ENCODE peak calls at places on chromosomes 16 and 17, in seven cellular contexts. One of them, this sample, is unnamed.

GRCh38 chr17:80822700-80823410 is 168.8 kb upstream of the CHMP6 start:
- DNase-seq in upper lobe of right lung: peak; percentile 42
- DNase-seq in IMR-90: no peak
- DNase-seq in Peyer's patch: no peak
- DNase-seq in colonic mucosa: no peak
- DNase-seq in HCT116: no peak
- DNase-seq in tibial artery: peak; percentile 54
- DNase-seq in this sample: no peak

GRCh38 chr16:88342491-88342890 is 40.3 kb upstream of the ZNF469 start:
- DNase-seq in upper lobe of right lung: no peak
- DNase-seq in IMR-90: no peak
- DNase-seq in Peyer's patch: no peak
- DNase-seq in colonic mucosa: no peak
- DNase-seq in HCT116: no peak
- DNase-seq in tibial artery: no peak
- DNase-seq in this sample: no peak

GRCh38 chr17:43530303-43531081 is 15.6 kb downstream of the ETV4 start:
- DNase-seq in upper lobe of right lung: peak; percentile 75
- DNase-seq in IMR-90: peak; percentile 93
- DNase-seq in Peyer's patch: no peak
- DNase-seq in colonic mucosa: no peak
- DNase-seq in HCT116: peak; percentile 37
- DNase-seq in tibial artery: no peak
- DNase-seq in this sample: no peak

GRCh38 chr16:56848056-56848936 is 16.7 kb upstream of the SLC12A3 start:
- DNase-seq in upper lobe of right lung: peak; percentile 62
- DNase-seq in IMR-90: peak; percentile 79
- DNase-seq in Peyer's patch: no peak
- DNase-seq in colonic mucosa: no peak
- DNase-seq in HCT116: no peak
- DNase-seq in tibial artery: peak; percentile 67
- DNase-seq in this sample: peak; percentile 9

GRCh38 chr17:2776589-2777241 is 19.5 kb upstream of the RAP1GAP2 start:
- DNase-seq in upper lobe of right lung: no peak
- DNase-seq in IMR-90: no peak
- DNase-seq in Peyer's patch: no peak
- DNase-seq in colonic mucosa: peak; percentile 36
- DNase-seq in HCT116: no peak
- DNase-seq in tibial artery: no peak
- DNase-seq in this sample: no peak

GRCh38 chr17:7558544-7559306 is at the start of gene TNFSF13:
- DNase-seq in upper lobe of right lung: peak; percentile 87
- DNase-seq in IMR-90: no peak
- DNase-seq in Peyer's patch: peak; percentile 39
- DNase-seq in colonic mucosa: peak; percentile 80
- DNase-seq in HCT116: no peak
- DNase-seq in tibial artery: peak; percentile 85
- DNase-seq in this sample: no peak

GRCh38 chr17:43787728-43788127 is 7.5 kb downstream of the CFAP97D1 start:
- DNase-seq in upper lobe of right lung: no peak
- DNase-seq in IMR-90: no peak
- DNase-seq in Peyer's patch: no peak
- DNase-seq in colonic mucosa: no peak
- DNase-seq in HCT116: no peak
- DNase-seq in tibial artery: no peak
- DNase-seq in this sample: no peak

GRCh38 chr17:50522766-50523165 is 9.8 kb upstream of the EPN3 start:
- DNase-seq in upper lobe of right lung: no peak
- DNase-seq in IMR-90: no peak
- DNase-seq in Peyer's patch: no peak
- DNase-seq in colonic mucosa: no peak
- DNase-seq in HCT116: no peak
- DNase-seq in tibial artery: no peak
- DNase-seq in this sample: no peak

GRCh38 chr17:1438593-1439083 is 17.4 kb downstream of the CRK start:
- DNase-seq in upper lobe of right lung: no peak
- DNase-seq in IMR-90: peak; percentile 89
- DNase-seq in Peyer's patch: no peak
- DNase-seq in colonic mucosa: no peak
- DNase-seq in HCT116: no peak
- DNase-seq in tibial artery: no peak
- DNase-seq in this sample: no peak

GRCh38 chr16:86207350-86207749 is 303.0 kb upstream of the FOXF1 start:
- DNase-seq in upper lobe of right lung: peak; percentile 57
- DNase-seq in IMR-90: no peak
- DNase-seq in Peyer's patch: no peak
- DNase-seq in colonic mucosa: no peak
- DNase-seq in HCT116: no peak
- DNase-seq in tibial artery: no peak
- DNase-seq in this sample: no peak

GRCh38 chr16:64137976-64138375 is 983.9 kb downstream of the CDH11 start:
- DNase-seq in upper lobe of right lung: no peak
- DNase-seq in IMR-90: no peak
- DNase-seq in Peyer's patch: no peak
- DNase-seq in colonic mucosa: no peak
- DNase-seq in HCT116: no peak
- DNase-seq in tibial artery: no peak
- DNase-seq in this sample: no peak

GRCh38 chr17:31269597-31269996 is 27.4 kb downstream of the OMG start:
- DNase-seq in upper lobe of right lung: no peak
- DNase-seq in IMR-90: peak; percentile 97
- DNase-seq in Peyer's patch: no peak
- DNase-seq in colonic mucosa: no peak
- DNase-seq in HCT116: peak; percentile 32
- DNase-seq in tibial artery: peak; percentile 66
- DNase-seq in this sample: no peak

GRCh38 chr17:66540131-66540781 is 237.8 kb downstream of the PRKCA start:
- DNase-seq in upper lobe of right lung: no peak
- DNase-seq in IMR-90: peak; percentile 91
- DNase-seq in Peyer's patch: no peak
- DNase-seq in colonic mucosa: no peak
- DNase-seq in HCT116: no peak
- DNase-seq in tibial artery: no peak
- DNase-seq in this sample: no peak

GRCh38 chr17:14316131-14316854 is 15.4 kb downstream of the HS3ST3B1 start:
- DNase-seq in upper lobe of right lung: no peak
- DNase-seq in IMR-90: peak; percentile 62
- DNase-seq in Peyer's patch: no peak
- DNase-seq in colonic mucosa: no peak
- DNase-seq in HCT116: no peak
- DNase-seq in tibial artery: no peak
- DNase-seq in this sample: no peak

GRCh38 chr16:87490091-87490798 is 2.6 kb downstream of the ZCCHC14 start:
- DNase-seq in upper lobe of right lung: peak; percentile 32
- DNase-seq in IMR-90: no peak
- DNase-seq in Peyer's patch: no peak
- DNase-seq in colonic mucosa: no peak
- DNase-seq in HCT116: no peak
- DNase-seq in tibial artery: no peak
- DNase-seq in this sample: no peak

GRCh38 chr16:57146735-57147134 is 39.1 kb downstream of the PSME3IP1 start:
- DNase-seq in upper lobe of right lung: no peak
- DNase-seq in IMR-90: no peak
- DNase-seq in Peyer's patch: no peak
- DNase-seq in colonic mucosa: no peak
- DNase-seq in HCT116: no peak
- DNase-seq in tibial artery: no peak
- DNase-seq in this sample: no peak

GRCh38 chr17:3972931-3973330 is 8.7 kb upstream of the ATP2A3 start:
- DNase-seq in upper lobe of right lung: no peak
- DNase-seq in IMR-90: no peak
- DNase-seq in Peyer's patch: no peak
- DNase-seq in colonic mucosa: no peak
- DNase-seq in HCT116: no peak
- DNase-seq in tibial artery: no peak
- DNase-seq in this sample: no peak

GRCh38 chr17:3973498-3974137 is 9.4 kb upstream of the ATP2A3 start:
- DNase-seq in upper lobe of right lung: no peak
- DNase-seq in IMR-90: no peak
- DNase-seq in Peyer's patch: no peak
- DNase-seq in colonic mucosa: no peak
- DNase-seq in HCT116: no peak
- DNase-seq in tibial artery: no peak
- DNase-seq in this sample: no peak

GRCh38 chr17:3974138-3974687 is 10.0 kb upstream of the ATP2A3 start:
- DNase-seq in upper lobe of right lung: no peak
- DNase-seq in IMR-90: no peak
- DNase-seq in Peyer's patch: no peak
- DNase-seq in colonic mucosa: no peak
- DNase-seq in HCT116: no peak
- DNase-seq in tibial artery: no peak
- DNase-seq in this sample: no peak

GRCh38 chr17:3970668-3971067 is 6.4 kb upstream of the ATP2A3 start:
- DNase-seq in upper lobe of right lung: no peak
- DNase-seq in IMR-90: no peak
- DNase-seq in Peyer's patch: no peak
- DNase-seq in colonic mucosa: no peak
- DNase-seq in HCT116: no peak
- DNase-seq in tibial artery: no peak
- DNase-seq in this sample: no peak

GRCh38 chr17:3972281-3972731 is 8.1 kb upstream of the ATP2A3 start:
- DNase-seq in upper lobe of right lung: no peak
- DNase-seq in IMR-90: no peak
- DNase-seq in Peyer's patch: peak; percentile 71
- DNase-seq in colonic mucosa: no peak
- DNase-seq in HCT116: no peak
- DNase-seq in tibial artery: no peak
- DNase-seq in this sample: no peak
- H3K4me3 ChIP-seq in upper lobe of right lung: no peak overlapping the region
- H3K4me3 ChIP-seq in IMR-90: no peak overlapping the region
- H3K4me3 ChIP-seq in Peyer's patch: no peak overlapping the region
- H3K4me3 ChIP-seq in colonic mucosa: no peak overlapping the region
- H3K4me3 ChIP-seq in HCT116: no peak overlapping the region
- H3K4me3 ChIP-seq in tibial artery: no peak overlapping the region
- H3K4me3 ChIP-seq in this sample: no peak overlapping the region

GRCh38 chr17:78905111-78905510 is 2.1 kb upstream of the CEP295NL start:
- DNase-seq in upper lobe of right lung: no peak
- DNase-seq in IMR-90: peak; percentile 64
- DNase-seq in Peyer's patch: no peak
- DNase-seq in colonic mucosa: no peak
- DNase-seq in HCT116: no peak
- DNase-seq in tibial artery: no peak
- DNase-seq in this sample: no peak

GRCh38 chr17:78901806-78902205 is 1.2 kb downstream of the CEP295NL start:
- DNase-seq in upper lobe of right lung: no peak
- DNase-seq in IMR-90: no peak
- DNase-seq in Peyer's patch: no peak
- DNase-seq in colonic mucosa: no peak
- DNase-seq in HCT116: no peak
- DNase-seq in tibial artery: no peak
- DNase-seq in this sample: no peak

GRCh38 chr17:78900816-78901215 is 2.2 kb downstream of the CEP295NL start:
- DNase-seq in upper lobe of right lung: no peak
- DNase-seq in IMR-90: no peak
- DNase-seq in Peyer's patch: no peak
- DNase-seq in colonic mucosa: no peak
- DNase-seq in HCT116: no peak
- DNase-seq in tibial artery: no peak
- DNase-seq in this sample: no peak

GRCh38 chr17:78904371-78904770 is 1.4 kb upstream of the CEP295NL start:
- DNase-seq in upper lobe of right lung: no peak
- DNase-seq in IMR-90: no peak
- DNase-seq in Peyer's patch: no peak
- DNase-seq in colonic mucosa: no peak
- DNase-seq in HCT116: no peak
- DNase-seq in tibial artery: no peak
- DNase-seq in this sample: no peak

GRCh38 chr17:78903101-78903779 is at the start of gene CEP295NL:
- DNase-seq in upper lobe of right lung: no peak
- DNase-seq in IMR-90: peak; percentile 63
- DNase-seq in Peyer's patch: no peak
- DNase-seq in colonic mucosa: no peak
- DNase-seq in HCT116: no peak
- DNase-seq in tibial artery: no peak
- DNase-seq in this sample: no peak
- H3K27ac ChIP-seq in upper lobe of right lung: no peak within 1 kb of the TSS
- H3K27ac ChIP-seq in IMR-90: no peak within 1 kb of the TSS
- H3K27ac ChIP-seq in Peyer's patch: no peak within 1 kb of the TSS
- H3K27ac ChIP-seq in colonic mucosa: no peak within 1 kb of the TSS
- H3K27ac ChIP-seq in HCT116: no peak within 1 kb of the TSS
- H3K27ac ChIP-seq in tibial artery: peak within 1 kb of the TSS; percentile 45
- H3K27ac ChIP-seq in this sample: no peak within 1 kb of the TSS

DNA sequence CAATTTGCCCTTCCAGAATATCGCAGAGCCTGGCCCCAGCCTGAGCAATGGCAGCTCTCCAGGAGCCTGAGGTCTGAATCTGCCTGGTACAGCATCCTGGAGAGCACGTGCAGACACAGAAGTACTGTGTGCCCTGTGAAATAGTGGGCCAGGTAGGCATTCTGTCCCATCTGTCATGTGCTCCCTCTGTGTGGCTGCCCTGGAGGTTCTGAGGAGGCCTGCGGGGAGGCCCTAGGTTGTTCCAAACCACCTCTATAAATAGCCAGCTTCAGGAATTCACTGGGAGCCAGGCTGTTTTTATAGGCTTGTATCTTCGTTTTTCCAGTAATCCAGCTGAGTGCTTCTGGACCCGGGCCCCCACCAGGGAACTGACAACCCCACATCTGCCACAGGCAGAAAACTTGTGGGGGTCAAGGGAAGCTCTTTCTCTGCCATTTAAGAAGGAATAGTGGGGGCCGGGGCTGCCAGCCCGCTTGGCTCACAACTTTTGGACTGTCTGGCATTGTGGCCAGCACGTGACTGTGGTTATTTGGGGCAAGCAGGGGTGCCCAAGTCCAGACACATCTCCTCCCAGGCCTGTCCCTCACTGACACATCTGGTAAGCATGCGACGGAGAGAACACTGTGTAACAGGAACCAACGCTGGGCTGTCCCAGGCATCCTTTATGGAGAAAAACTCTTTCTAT is 356.3 kb upstream of the TNRC6C start:
- DNase-seq in upper lobe of right lung: peak; percentile 55
- DNase-seq in IMR-90: peak; percentile 29
- DNase-seq in Peyer's patch: no peak
- DNase-seq in colonic mucosa: no peak
- DNase-seq in HCT116: no peak
- DNase-seq in tibial artery: peak; percentile 96
- DNase-seq in this sample: no peak
- H3K4me3 ChIP-seq in upper lobe of right lung: no peak overlapping the region
- H3K4me3 ChIP-seq in IMR-90: no peak overlapping the region
- H3K4me3 ChIP-seq in Peyer's patch: no peak overlapping the region
- H3K4me3 ChIP-seq in colonic mucosa: no peak overlapping the region
- H3K4me3 ChIP-seq in HCT116: no peak overlapping the region
- H3K4me3 ChIP-seq in tibial artery: peak overlapping the region; percentile 40
- H3K4me3 ChIP-seq in this sample: no peak overlapping the region

GRCh38 chr17:48554412-48555090 is 9.6 kb upstream of the HOXB2 start:
- DNase-seq in upper lobe of right lung: peak; percentile 56
- DNase-seq in IMR-90: peak; percentile 27
- DNase-seq in Peyer's patch: no peak
- DNase-seq in colonic mucosa: no peak
- DNase-seq in HCT116: no peak
- DNase-seq in tibial artery: no peak
- DNase-seq in this sample: peak; percentile 34
- H3K27ac ChIP-seq in upper lobe of right lung: peak overlapping the region; percentile 55
- H3K27ac ChIP-seq in IMR-90: peak overlapping the region; percentile 93
- H3K27ac ChIP-seq in Peyer's patch: peak overlapping the region; percentile 70
- H3K27ac ChIP-seq in colonic mucosa: peak overlapping the region; percentile 39
- H3K27ac ChIP-seq in HCT116: no peak overlapping the region
- H3K27ac ChIP-seq in tibial artery: peak overlapping the region; percentile 42
- H3K27ac ChIP-seq in this sample: no peak overlapping the region